ENCODE peak calls at places on chromosomes 11 and 22, in four cellular contexts. J is right cardiac atrium, Y is H9, B is transverse colon. E is an unnamed sample.

GRCh38 chr11:35232961-35233360 is 94.0 kb downstream of the CD44 start:
- DNase-seq in Y (no peak), J (no peak), B (no peak), E (no peak)

GRCh38 chr22:26888887-26889286 is 231.5 kb downstream of the MIAT start:
- DNase-seq in J (no peak), Y (no peak), B (no peak), E (no peak)

GRCh38 chr11:125261471-125262087 is 97.0 kb downstream of the PKNOX2 start:
- DNase-seq in Y (no peak), J (no peak), B (no peak), E (no peak)

GRCh38 chr11:405323-405975 is 9.3 kb downstream of the SIGIRR start:
- DNase-seq in Y (no peak), B (no peak), J (peak; percentile 82), E (peak; percentile 75)

GRCh38 chr11:88324562-88325345 is 12.8 kb downstream of the CTSC start:
- DNase-seq in Y (no peak), B (no peak), J (no peak), E (no peak)

GRCh38 chr11:121928597-121929580 is 187.1 kb downstream of the BLID start:
- DNase-seq in Y (peak; percentile 49), B (no peak), J (no peak), E (no peak)

GRCh38 chr11:132821027-132821426 is 711.3 kb downstream of the OPCML start:
- DNase-seq in J (no peak), B (no peak), Y (no peak), E (no peak)

GRCh38 chr11:125348141-125348651 is 147.9 kb downstream of the FEZ1 start:
- DNase-seq in B (no peak), Y (no peak), J (no peak), E (no peak)

GRCh38 chr22:19287076-19287724 is 4.3 kb downstream of the CLTCL1 start:
- DNase-seq in Y (peak; percentile 44), J (no peak), B (no peak), E (no peak)

GRCh38 chr11:66970808-66971442 is 4.2 kb upstream of the C11orf86 start:
- DNase-seq in Y (no peak), J (peak; percentile 70), B (peak; percentile 29), E (peak; percentile 85)

GRCh38 chr11:84720706-84721402 is 906.3 kb downstream of the DLG2 start:
- DNase-seq in Y (peak; percentile 63), B (peak; percentile 12), J (peak; percentile 57), E (peak; percentile 36)

GRCh38 chr11:16779436-16779835 is 41.0 kb downstream of the C11orf58 start:
- DNase-seq in J (no peak), B (peak; percentile 64), Y (peak; percentile 69), E (peak; percentile 46)

GRCh38 chr11:66889974-66890373 is 33.1 kb downstream of the LRFN4 start:
- DNase-seq in Y (no peak), J (no peak), B (no peak), E (no peak)

DNA sequence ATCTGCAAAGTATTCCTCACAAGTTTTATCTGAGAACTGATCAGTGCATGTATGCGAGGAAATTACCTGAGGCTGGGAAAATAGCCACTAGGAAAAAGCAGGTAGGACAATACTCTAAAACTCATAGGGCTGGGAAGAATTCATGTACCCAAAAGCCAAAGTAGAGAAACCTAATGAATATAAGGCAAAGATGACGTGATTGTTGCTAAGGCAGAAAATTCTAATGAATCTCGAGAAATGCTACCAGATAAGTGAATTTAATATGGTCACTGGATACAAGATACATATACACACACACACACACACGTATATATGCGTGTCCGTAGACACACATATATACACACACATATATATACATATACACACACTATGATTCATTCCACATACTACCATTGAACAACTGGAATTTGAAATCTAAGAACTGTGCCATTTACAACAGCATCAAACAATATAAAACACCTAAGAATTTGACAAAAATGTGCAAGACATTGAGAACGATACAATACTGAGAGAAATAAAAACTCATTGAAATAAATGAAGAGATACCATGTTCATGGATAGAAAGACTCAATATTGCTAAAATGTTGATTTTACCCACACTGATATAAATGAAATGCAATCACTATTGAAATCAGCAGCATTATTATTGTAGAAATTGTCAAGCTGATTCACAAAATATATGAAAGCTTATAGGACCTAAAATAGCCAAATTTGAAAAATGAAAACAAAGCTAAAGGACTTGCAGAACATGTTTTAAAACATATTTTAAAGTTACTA is 46.4 kb downstream of the ARHGAP20 start:
- DNase-seq in B (no peak), J (no peak), Y (no peak), E (no peak)
- H3K4me1 ChIP-seq in B (no peaks in the 10 kb centered on the region), J (no peaks in the 10 kb centered on the region), Y (no peaks in the 10 kb centered on the region), E (no peaks in the 10 kb centered on the region)

DNA sequence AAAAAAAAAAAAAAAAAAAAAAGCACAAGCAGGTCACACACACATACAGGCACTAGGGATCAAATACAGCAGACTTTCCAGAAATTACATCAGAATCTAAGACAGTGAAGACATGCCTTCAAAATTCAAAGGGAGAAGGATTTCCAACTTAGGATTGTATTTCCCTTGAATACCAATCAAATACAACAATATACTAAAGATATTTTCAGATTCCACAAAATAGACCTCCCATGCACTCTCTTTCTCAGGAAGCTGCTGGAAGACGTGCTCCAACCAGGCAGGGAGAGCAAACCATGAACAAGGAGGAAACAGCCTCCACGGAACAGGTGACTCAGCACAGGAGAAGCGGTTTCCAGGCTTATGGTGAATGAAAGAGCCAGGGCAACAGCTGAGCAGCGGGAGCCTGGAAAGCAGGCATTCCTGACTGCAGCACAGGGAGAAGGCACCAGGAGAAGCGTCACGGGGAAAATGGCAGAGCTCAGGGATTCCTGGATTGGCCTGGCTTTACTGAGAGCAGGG is 32.0 kb downstream of the TMEM184B start:
- DNase-seq in Y (peak; percentile 92), J (no peak), B (peak; percentile 59), E (no peak)
- H3K27ac ChIP-seq in Y (peak overlapping the region; percentile 71), J (no peak overlapping the region), B (peak overlapping the region; percentile 44), E (no peak overlapping the region)

GRCh38 chr22:22716136-22716535 is 71.7 kb downstream of the GGTLC2 start:
- DNase-seq in Y (no peak), B (no peak), J (no peak), E (no peak)

GRCh38 chr22:22712092-22712658 is 67.8 kb downstream of the GGTLC2 start:
- DNase-seq in Y (no peak), B (peak; percentile 26), J (no peak), E (peak; percentile 38)

GRCh38 chr22:22713416-22713815 is 69.0 kb downstream of the GGTLC2 start:
- DNase-seq in J (no peak), B (no peak), Y (no peak), E (no peak)

GRCh38 chr22:22712666-22713365 is 68.4 kb downstream of the GGTLC2 start:
- DNase-seq in Y (no peak), J (no peak), B (no peak), E (peak; percentile 59)

DNA sequence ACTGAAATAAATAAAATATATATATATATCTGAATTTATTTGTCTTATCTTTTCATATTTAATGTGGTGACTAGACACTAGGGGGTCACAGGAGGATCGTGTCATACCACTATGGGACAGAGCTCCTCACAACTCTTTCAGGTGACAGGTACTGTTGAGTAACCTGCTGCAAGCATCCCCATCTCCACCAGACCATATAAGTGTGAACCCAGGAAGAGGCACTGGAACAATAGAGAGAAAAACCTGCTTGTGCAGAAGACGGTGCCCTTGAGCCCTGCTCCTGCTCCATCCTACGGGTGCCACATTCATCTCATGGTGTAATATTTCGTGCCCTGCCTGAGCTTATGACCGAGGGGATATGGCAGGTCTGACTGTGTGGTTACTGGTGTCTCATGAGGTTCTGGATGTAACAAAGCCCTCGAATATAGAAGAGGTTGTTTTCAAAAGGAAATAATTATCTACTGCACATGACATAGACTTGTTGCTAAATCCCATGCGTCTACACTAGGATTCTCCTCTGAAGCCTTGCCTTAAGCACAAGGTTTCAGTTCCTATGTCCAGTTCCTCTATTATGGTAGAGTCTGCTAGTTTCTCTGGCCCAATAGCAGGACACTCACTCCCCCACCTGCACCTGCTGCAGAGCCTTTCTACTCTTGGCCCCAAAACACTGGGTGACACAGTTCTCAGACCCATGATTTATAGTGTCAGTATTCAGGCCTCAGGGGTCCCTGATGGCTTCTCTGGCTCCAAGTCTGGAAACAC is 70.4 kb downstream of the GGTLC2 start:
- DNase-seq in Y (no peak), B (peak; percentile 26), J (no peak), E (peak; percentile 47)
- H3K4me1 ChIP-seq in Y (no peaks in the 10 kb centered on the region), B (no peaks in the 10 kb centered on the region), J (no peaks in the 10 kb centered on the region), E (no peaks in the 10 kb centered on the region)

GRCh38 chr11:114168086-114168448 is 108.6 kb downstream of the ZBTB16 start:
- DNase-seq in J (no peak), Y (no peak), B (no peak), E (peak; percentile 58)
- H3K27ac ChIP-seq in J (peak overlapping the region; percentile 100), Y (no peak overlapping the region), B (peak overlapping the region; percentile 95), E (peak overlapping the region; percentile 95)

GRCh38 chr22:37184380-37184755 is 3.7 kb downstream of the C1QTNF6 start:
- DNase-seq in Y (no peak), J (peak; percentile 6), B (no peak), E (no peak)

GRCh38 chr22:37186228-37186996 is 1.6 kb downstream of the C1QTNF6 start:
- DNase-seq in B (no peak), Y (peak; percentile 66), J (peak; percentile 12), E (no peak)

GRCh38 chr22:37183432-37184379 is 4.3 kb downstream of the C1QTNF6 start:
- DNase-seq in B (no peak), J (peak; percentile 13), Y (no peak), E (no peak)

GRCh38 chr22:37185646-37186227 is 2.3 kb downstream of the C1QTNF6 start:
- DNase-seq in Y (no peak), J (peak; percentile 8), B (no peak), E (no peak)

DNA sequence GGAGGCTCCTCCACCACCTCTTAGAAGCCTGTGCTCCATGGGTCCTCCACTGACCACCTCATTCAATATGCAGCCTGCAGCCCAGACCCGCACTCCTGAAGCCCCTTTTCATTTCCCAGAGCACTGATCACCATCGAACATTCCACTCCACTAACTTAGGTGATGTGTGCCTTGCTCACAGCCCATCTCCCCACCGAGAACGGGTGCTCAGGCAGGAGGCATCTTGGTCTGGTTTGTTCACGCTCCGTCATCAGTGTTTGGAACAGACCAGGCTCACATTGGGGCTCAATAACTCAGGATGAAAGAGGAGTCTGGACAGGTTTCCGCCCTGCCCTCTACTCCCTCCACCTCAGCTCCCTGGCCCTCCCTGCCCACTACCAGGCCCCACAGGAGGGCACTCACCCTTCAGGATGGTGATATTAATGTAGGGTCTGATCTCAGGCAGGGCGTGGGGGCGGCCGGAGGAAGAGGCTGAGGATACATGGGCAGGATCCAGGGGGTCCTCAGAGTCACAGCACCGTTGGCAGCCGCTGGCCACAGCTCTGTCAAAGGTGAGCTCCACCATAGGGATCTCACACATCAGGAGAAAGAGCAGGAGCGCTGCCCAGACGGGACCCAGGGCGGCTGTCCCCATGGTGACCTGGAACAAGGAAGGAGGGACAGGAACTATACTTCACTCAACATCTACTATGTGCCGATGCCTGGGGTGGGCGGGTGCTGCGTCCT is 3.1 kb downstream of the C1QTNF6 start:
- DNase-seq in Y (no peak), B (no peak), J (peak; percentile 6), E (no peak)
- H3K4me1 ChIP-seq in Y (peaks cover 5% of the 10 kb centered on the region), B (peaks cover 41% of the 10 kb centered on the region), J (peaks cover 9% of the 10 kb centered on the region), E (no peaks in the 10 kb centered on the region)

GRCh38 chr11:95706974-95707387 is 82.6 kb downstream of the FAM76B start:
- DNase-seq in B (no peak), Y (no peak), J (no peak), E (no peak)

GRCh38 chr11:95704865-95705264 is 84.7 kb downstream of the FAM76B start:
- DNase-seq in Y (no peak), B (no peak), J (no peak), E (no peak)

GRCh38 chr11:95708681-95709080 is 80.9 kb downstream of the FAM76B start:
- DNase-seq in J (no peak), Y (no peak), B (no peak), E (no peak)

GRCh38 chr11:95703059-95703458 is 86.5 kb downstream of the FAM76B start:
- DNase-seq in J (no peak), B (no peak), Y (no peak), E (no peak)

GRCh38 chr11:95705485-95706124 is 84.0 kb downstream of the FAM76B start:
- DNase-seq in J (peak; percentile 83), Y (peak; percentile 87), B (peak; percentile 88), E (peak; percentile 94)
- H3K27ac ChIP-seq in J (no peak overlapping the region), Y (no peak overlapping the region), B (peak overlapping the region; percentile 40), E (peak overlapping the region; percentile 79)